ENCODE peak calls at places on chromosomes 11 and 22, in eight cellular contexts. One of them, this sample, is unnamed.

GRCh38 chr11:35617687-35618496 is at the start of gene FJX1:
- DNase-seq in NB4: peak
- DNase-seq in thoracic aorta: no peak
- DNase-seq in left cardiac atrium: peak
- DNase-seq in cardiac septum: peak
- DNase-seq in COR-L47: peak
- DNase-seq in activated CD4-positive, CD25-positive, alpha-beta regulatory T cell treated with anti-CD3 and anti-CD28 coated beads, Interleukin-2, amount 50 U/mL, for 72 hours: no peak
- DNase-seq in NCI-H1436: peak
- DNase-seq in this sample: peak

GRCh38 chr22:38401336-38402084 is 53.5 kb downstream of the KCNJ4 start:
- DNase-seq in NB4: no peak
- DNase-seq in thoracic aorta: no peak
- DNase-seq in left cardiac atrium: no peak
- DNase-seq in cardiac septum: no peak
- DNase-seq in COR-L47: peak
- DNase-seq in activated CD4-positive, CD25-positive, alpha-beta regulatory T cell treated with anti-CD3 and anti-CD28 coated beads, Interleukin-2, amount 50 U/mL, for 72 hours: no peak
- DNase-seq in NCI-H1436: no peak
- DNase-seq in this sample: peak

GRCh38 chr22:30262917-30263741 is 3.5 kb downstream of the OSM start:
- DNase-seq in NB4: peak
- DNase-seq in thoracic aorta: no peak
- DNase-seq in left cardiac atrium: peak
- DNase-seq in cardiac septum: peak
- DNase-seq in COR-L47: peak
- DNase-seq in activated CD4-positive, CD25-positive, alpha-beta regulatory T cell treated with anti-CD3 and anti-CD28 coated beads, Interleukin-2, amount 50 U/mL, for 72 hours: peak
- DNase-seq in NCI-H1436: peak
- DNase-seq in this sample: peak

GRCh38 chr22:23889620-23890019 is 4.6 kb upstream of the MIF start:
- DNase-seq in NB4: no peak
- DNase-seq in thoracic aorta: no peak
- DNase-seq in left cardiac atrium: peak
- DNase-seq in cardiac septum: no peak
- DNase-seq in COR-L47: no peak
- DNase-seq in activated CD4-positive, CD25-positive, alpha-beta regulatory T cell treated with anti-CD3 and anti-CD28 coated beads, Interleukin-2, amount 50 U/mL, for 72 hours: no peak
- DNase-seq in NCI-H1436: no peak
- DNase-seq in this sample: no peak

GRCh38 chr22:17086750-17087149 is 1.9 kb downstream of the IL17RA start:
- DNase-seq in NB4: peak
- DNase-seq in thoracic aorta: no peak
- DNase-seq in left cardiac atrium: no peak
- DNase-seq in cardiac septum: no peak
- DNase-seq in COR-L47: no peak
- DNase-seq in activated CD4-positive, CD25-positive, alpha-beta regulatory T cell treated with anti-CD3 and anti-CD28 coated beads, Interleukin-2, amount 50 U/mL, for 72 hours: no peak
- DNase-seq in NCI-H1436: no peak
- DNase-seq in this sample: no peak

GRCh38 chr11:20949585-20949984 is 280.2 kb downstream of the NELL1 start:
- DNase-seq in NB4: no peak
- DNase-seq in thoracic aorta: no peak
- DNase-seq in left cardiac atrium: no peak
- DNase-seq in cardiac septum: no peak
- DNase-seq in COR-L47: no peak
- DNase-seq in activated CD4-positive, CD25-positive, alpha-beta regulatory T cell treated with anti-CD3 and anti-CD28 coated beads, Interleukin-2, amount 50 U/mL, for 72 hours: no peak
- DNase-seq in NCI-H1436: no peak
- DNase-seq in this sample: no peak

GRCh38 chr11:111603633-111604130 is 1.4 kb downstream of the SIK2 start:
- DNase-seq in NB4: peak
- DNase-seq in thoracic aorta: no peak
- DNase-seq in left cardiac atrium: no peak
- DNase-seq in cardiac septum: no peak
- DNase-seq in COR-L47: no peak
- DNase-seq in activated CD4-positive, CD25-positive, alpha-beta regulatory T cell treated with anti-CD3 and anti-CD28 coated beads, Interleukin-2, amount 50 U/mL, for 72 hours: no peak
- DNase-seq in NCI-H1436: no peak
- DNase-seq in this sample: no peak

GRCh38 chr11:85941380-85941973 is 86.3 kb downstream of the CCDC83 start:
- DNase-seq in NB4: peak
- DNase-seq in thoracic aorta: no peak
- DNase-seq in left cardiac atrium: peak
- DNase-seq in cardiac septum: no peak
- DNase-seq in COR-L47: peak
- DNase-seq in activated CD4-positive, CD25-positive, alpha-beta regulatory T cell treated with anti-CD3 and anti-CD28 coated beads, Interleukin-2, amount 50 U/mL, for 72 hours: no peak
- DNase-seq in NCI-H1436: peak
- DNase-seq in this sample: peak

GRCh38 chr11:68036717-68037239 is 2.0 kb upstream of the TCIRG1 start:
- DNase-seq in NB4: peak
- DNase-seq in thoracic aorta: no peak
- DNase-seq in left cardiac atrium: peak
- DNase-seq in cardiac septum: peak
- DNase-seq in COR-L47: no peak
- DNase-seq in activated CD4-positive, CD25-positive, alpha-beta regulatory T cell treated with anti-CD3 and anti-CD28 coated beads, Interleukin-2, amount 50 U/mL, for 72 hours: peak
- DNase-seq in NCI-H1436: no peak
- DNase-seq in this sample: no peak

GRCh38 chr11:92662580-92662979 is 306.9 kb upstream of the MTNR1B start:
- DNase-seq in NB4: no peak
- DNase-seq in thoracic aorta: no peak
- DNase-seq in left cardiac atrium: no peak
- DNase-seq in cardiac septum: no peak
- DNase-seq in COR-L47: no peak
- DNase-seq in activated CD4-positive, CD25-positive, alpha-beta regulatory T cell treated with anti-CD3 and anti-CD28 coated beads, Interleukin-2, amount 50 U/mL, for 72 hours: no peak
- DNase-seq in NCI-H1436: no peak
- DNase-seq in this sample: no peak

GRCh38 chr11:65934014-65934413 is 11.3 kb upstream of the TSGA10IP start:
- DNase-seq in NB4: no peak
- DNase-seq in thoracic aorta: no peak
- DNase-seq in left cardiac atrium: no peak
- DNase-seq in cardiac septum: no peak
- DNase-seq in COR-L47: no peak
- DNase-seq in activated CD4-positive, CD25-positive, alpha-beta regulatory T cell treated with anti-CD3 and anti-CD28 coated beads, Interleukin-2, amount 50 U/mL, for 72 hours: no peak
- DNase-seq in NCI-H1436: no peak
- DNase-seq in this sample: peak

GRCh38 chr11:110366234-110366633 is 63.5 kb upstream of the FDX1 start:
- DNase-seq in NB4: no peak
- DNase-seq in thoracic aorta: no peak
- DNase-seq in left cardiac atrium: peak
- DNase-seq in cardiac septum: no peak
- DNase-seq in COR-L47: peak
- DNase-seq in activated CD4-positive, CD25-positive, alpha-beta regulatory T cell treated with anti-CD3 and anti-CD28 coated beads, Interleukin-2, amount 50 U/mL, for 72 hours: no peak
- DNase-seq in NCI-H1436: no peak
- DNase-seq in this sample: peak

GRCh38 chr11:119205574-119206511 is at the start of gene CBL:
- DNase-seq in NB4: peak
- DNase-seq in thoracic aorta: peak
- DNase-seq in left cardiac atrium: peak
- DNase-seq in cardiac septum: peak
- DNase-seq in COR-L47: peak
- DNase-seq in activated CD4-positive, CD25-positive, alpha-beta regulatory T cell treated with anti-CD3 and anti-CD28 coated beads, Interleukin-2, amount 50 U/mL, for 72 hours: peak
- DNase-seq in NCI-H1436: peak
- DNase-seq in this sample: peak

GRCh38 chr11:64250406-64250874 is 890 bp upstream of the PLCB3 start:
- DNase-seq in NB4: no peak
- DNase-seq in thoracic aorta: no peak
- DNase-seq in left cardiac atrium: no peak
- DNase-seq in cardiac septum: no peak
- DNase-seq in COR-L47: no peak
- DNase-seq in activated CD4-positive, CD25-positive, alpha-beta regulatory T cell treated with anti-CD3 and anti-CD28 coated beads, Interleukin-2, amount 50 U/mL, for 72 hours: no peak
- DNase-seq in NCI-H1436: no peak
- DNase-seq in this sample: no peak

GRCh38 chr22:22030493-22031182 is 48.1 kb upstream of the TOP3B start:
- DNase-seq in NB4: peak
- DNase-seq in thoracic aorta: no peak
- DNase-seq in left cardiac atrium: peak
- DNase-seq in cardiac septum: no peak
- DNase-seq in COR-L47: no peak
- DNase-seq in activated CD4-positive, CD25-positive, alpha-beta regulatory T cell treated with anti-CD3 and anti-CD28 coated beads, Interleukin-2, amount 50 U/mL, for 72 hours: no peak
- DNase-seq in NCI-H1436: no peak
- DNase-seq in this sample: no peak

GRCh38 chr22:48520888-48521600 is 1306.6 kb downstream of the BRD1 start:
- DNase-seq in NB4: no peak
- DNase-seq in thoracic aorta: no peak
- DNase-seq in left cardiac atrium: no peak
- DNase-seq in cardiac septum: no peak
- DNase-seq in COR-L47: no peak
- DNase-seq in activated CD4-positive, CD25-positive, alpha-beta regulatory T cell treated with anti-CD3 and anti-CD28 coated beads, Interleukin-2, amount 50 U/mL, for 72 hours: no peak
- DNase-seq in NCI-H1436: no peak
- DNase-seq in this sample: no peak

GRCh38 chr11:132200303-132200936 is 830.0 kb downstream of the NTM start:
- DNase-seq in NB4: no peak
- DNase-seq in thoracic aorta: no peak
- DNase-seq in left cardiac atrium: no peak
- DNase-seq in cardiac septum: no peak
- DNase-seq in COR-L47: no peak
- DNase-seq in activated CD4-positive, CD25-positive, alpha-beta regulatory T cell treated with anti-CD3 and anti-CD28 coated beads, Interleukin-2, amount 50 U/mL, for 72 hours: no peak
- DNase-seq in NCI-H1436: peak
- DNase-seq in this sample: no peak

GRCh38 chr11:95245038-95245437 is 14.0 kb upstream of the SESN3 start:
- DNase-seq in NB4: no peak
- DNase-seq in thoracic aorta: no peak
- DNase-seq in left cardiac atrium: no peak
- DNase-seq in cardiac septum: no peak
- DNase-seq in COR-L47: no peak
- DNase-seq in activated CD4-positive, CD25-positive, alpha-beta regulatory T cell treated with anti-CD3 and anti-CD28 coated beads, Interleukin-2, amount 50 U/mL, for 72 hours: no peak
- DNase-seq in NCI-H1436: no peak
- DNase-seq in this sample: no peak

GRCh38 chr11:34860034-34860433 is 56.1 kb downstream of the APIP start:
- DNase-seq in NB4: no peak
- DNase-seq in thoracic aorta: no peak
- DNase-seq in left cardiac atrium: no peak
- DNase-seq in cardiac septum: no peak
- DNase-seq in COR-L47: no peak
- DNase-seq in activated CD4-positive, CD25-positive, alpha-beta regulatory T cell treated with anti-CD3 and anti-CD28 coated beads, Interleukin-2, amount 50 U/mL, for 72 hours: no peak
- DNase-seq in NCI-H1436: no peak
- DNase-seq in this sample: no peak

GRCh38 chr11:22666700-22667439 is 459 bp downstream of the GAS2 start:
- DNase-seq in NB4: no peak
- DNase-seq in thoracic aorta: no peak
- DNase-seq in left cardiac atrium: peak
- DNase-seq in cardiac septum: peak
- DNase-seq in COR-L47: no peak
- DNase-seq in activated CD4-positive, CD25-positive, alpha-beta regulatory T cell treated with anti-CD3 and anti-CD28 coated beads, Interleukin-2, amount 50 U/mL, for 72 hours: peak
- DNase-seq in NCI-H1436: no peak
- DNase-seq in this sample: peak

GRCh38 chr11:2298795-2299747 is 2.6 kb downstream of the C11orf21 start:
- DNase-seq in NB4: peak
- DNase-seq in thoracic aorta: no peak
- DNase-seq in left cardiac atrium: peak
- DNase-seq in cardiac septum: peak
- DNase-seq in COR-L47: peak
- DNase-seq in activated CD4-positive, CD25-positive, alpha-beta regulatory T cell treated with anti-CD3 and anti-CD28 coated beads, Interleukin-2, amount 50 U/mL, for 72 hours: no peak
- DNase-seq in NCI-H1436: peak
- DNase-seq in this sample: no peak

GRCh38 chr11:123560001-123560400 is 94.4 kb downstream of the SCN3B start:
- DNase-seq in NB4: no peak
- DNase-seq in thoracic aorta: no peak
- DNase-seq in left cardiac atrium: peak
- DNase-seq in cardiac septum: no peak
- DNase-seq in COR-L47: peak
- DNase-seq in activated CD4-positive, CD25-positive, alpha-beta regulatory T cell treated with anti-CD3 and anti-CD28 coated beads, Interleukin-2, amount 50 U/mL, for 72 hours: no peak
- DNase-seq in NCI-H1436: peak
- DNase-seq in this sample: peak

GRCh38 chr11:12390687-12391110 is 13.3 kb downstream of the PARVA start:
- DNase-seq in NB4: no peak
- DNase-seq in thoracic aorta: no peak
- DNase-seq in left cardiac atrium: no peak
- DNase-seq in cardiac septum: no peak
- DNase-seq in COR-L47: peak
- DNase-seq in activated CD4-positive, CD25-positive, alpha-beta regulatory T cell treated with anti-CD3 and anti-CD28 coated beads, Interleukin-2, amount 50 U/mL, for 72 hours: no peak
- DNase-seq in NCI-H1436: no peak
- DNase-seq in this sample: peak

GRCh38 chr11:45180888-45181594 is 34.6 kb downstream of the PRDM11 start:
- DNase-seq in NB4: peak
- DNase-seq in thoracic aorta: no peak
- DNase-seq in left cardiac atrium: peak
- DNase-seq in cardiac septum: no peak
- DNase-seq in COR-L47: no peak
- DNase-seq in activated CD4-positive, CD25-positive, alpha-beta regulatory T cell treated with anti-CD3 and anti-CD28 coated beads, Interleukin-2, amount 50 U/mL, for 72 hours: peak
- DNase-seq in NCI-H1436: no peak
- DNase-seq in this sample: peak

GRCh38 chr11:63912678-63913077 is 4.3 kb downstream of the RCOR2 start:
- DNase-seq in NB4: no peak
- DNase-seq in thoracic aorta: no peak
- DNase-seq in left cardiac atrium: no peak
- DNase-seq in cardiac septum: no peak
- DNase-seq in COR-L47: no peak
- DNase-seq in activated CD4-positive, CD25-positive, alpha-beta regulatory T cell treated with anti-CD3 and anti-CD28 coated beads, Interleukin-2, amount 50 U/mL, for 72 hours: no peak
- DNase-seq in NCI-H1436: no peak
- DNase-seq in this sample: no peak

GRCh38 chr11:46537851-46538295 is 56.0 kb downstream of the AMBRA1 start:
- DNase-seq in NB4: peak
- DNase-seq in thoracic aorta: no peak
- DNase-seq in left cardiac atrium: peak
- DNase-seq in cardiac septum: no peak
- DNase-seq in COR-L47: peak
- DNase-seq in activated CD4-positive, CD25-positive, alpha-beta regulatory T cell treated with anti-CD3 and anti-CD28 coated beads, Interleukin-2, amount 50 U/mL, for 72 hours: peak
- DNase-seq in NCI-H1436: peak
- DNase-seq in this sample: peak

GRCh38 chr22:37957232-37957631 is 3.7 kb downstream of the POLR2F start:
- DNase-seq in NB4: no peak
- DNase-seq in thoracic aorta: no peak
- DNase-seq in left cardiac atrium: no peak
- DNase-seq in cardiac septum: no peak
- DNase-seq in COR-L47: no peak
- DNase-seq in activated CD4-positive, CD25-positive, alpha-beta regulatory T cell treated with anti-CD3 and anti-CD28 coated beads, Interleukin-2, amount 50 U/mL, for 72 hours: no peak
- DNase-seq in NCI-H1436: no peak
- DNase-seq in this sample: no peak